ENCODE peak calls at places on chromosomes 11 and 22, in four cellular contexts. One of them, this sample, is unnamed.

GRCh38 chr11:69260622-69261021 is 33.3 kb upstream of the MYEOV start:
- DNase-seq in activated T-cell treated with anti-CD3 and anti-CD28 coated beads for 1 hour: no peak
- DNase-seq in astrocyte of the cerebellum: no peak
- DNase-seq in GM13977: no peak
- DNase-seq in this sample: no peak

GRCh38 chr11:8061555-8062428 is 19.2 kb upstream of the TUB start:
- DNase-seq in activated T-cell treated with anti-CD3 and anti-CD28 coated beads for 1 hour: no peak
- DNase-seq in GM13977: no peak
- DNase-seq in astrocyte of the cerebellum: no peak
- DNase-seq in this sample: no peak

GRCh38 chr22:47372111-47372581 is 609.7 kb downstream of the TBC1D22A start:
- DNase-seq in GM13977: no peak
- DNase-seq in astrocyte of the cerebellum: no peak
- DNase-seq in activated T-cell treated with anti-CD3 and anti-CD28 coated beads for 1 hour: no peak
- DNase-seq in this sample: no peak

GRCh38 chr11:35083181-35084061 is 55.5 kb upstream of the CD44 start:
- DNase-seq in GM13977: peak
- DNase-seq in activated T-cell treated with anti-CD3 and anti-CD28 coated beads for 1 hour: peak
- DNase-seq in astrocyte of the cerebellum: peak
- DNase-seq in this sample: peak

GRCh38 chr11:58582437-58582836 is 3.6 kb downstream of the ZFP91 start:
- DNase-seq in GM13977: no peak
- DNase-seq in astrocyte of the cerebellum: no peak
- DNase-seq in activated T-cell treated with anti-CD3 and anti-CD28 coated beads for 1 hour: no peak
- DNase-seq in this sample: no peak

GRCh38 chr22:33380789-33381530 is 322.8 kb upstream of the SYN3 start:
- DNase-seq in activated T-cell treated with anti-CD3 and anti-CD28 coated beads for 1 hour: no peak
- DNase-seq in astrocyte of the cerebellum: peak
- DNase-seq in GM13977: no peak
- DNase-seq in this sample: no peak

GRCh38 chr11:111733009-111733408 is 33.2 kb downstream of the PPP2R1B start:
- DNase-seq in GM13977: no peak
- DNase-seq in astrocyte of the cerebellum: peak
- DNase-seq in activated T-cell treated with anti-CD3 and anti-CD28 coated beads for 1 hour: no peak
- DNase-seq in this sample: no peak

GRCh38 chr11:120613264-120614226 is 102.0 kb downstream of the GRIK4 start:
- DNase-seq in GM13977: peak
- DNase-seq in activated T-cell treated with anti-CD3 and anti-CD28 coated beads for 1 hour: no peak
- DNase-seq in astrocyte of the cerebellum: no peak
- DNase-seq in this sample: no peak

GRCh38 chr11:116641561-116642045 is 131.2 kb downstream of the BUD13 start:
- DNase-seq in GM13977: peak
- DNase-seq in activated T-cell treated with anti-CD3 and anti-CD28 coated beads for 1 hour: no peak
- DNase-seq in astrocyte of the cerebellum: no peak
- DNase-seq in this sample: no peak

GRCh38 chr11:64130618-64131017 is 35.3 kb downstream of the MACROD1 start:
- DNase-seq in activated T-cell treated with anti-CD3 and anti-CD28 coated beads for 1 hour: no peak
- DNase-seq in astrocyte of the cerebellum: no peak
- DNase-seq in GM13977: no peak
- DNase-seq in this sample: no peak

GRCh38 chr22:20884454-20884853 is 25.6 kb downstream of the SNAP29 start:
- DNase-seq in activated T-cell treated with anti-CD3 and anti-CD28 coated beads for 1 hour: no peak
- DNase-seq in GM13977: no peak
- DNase-seq in astrocyte of the cerebellum: no peak
- DNase-seq in this sample: no peak

GRCh38 chr11:7665473-7666291 is 7.6 kb downstream of the CYB5R2 start:
- DNase-seq in activated T-cell treated with anti-CD3 and anti-CD28 coated beads for 1 hour: peak
- DNase-seq in astrocyte of the cerebellum: no peak
- DNase-seq in GM13977: peak
- DNase-seq in this sample: no peak